ENCODE peak calls at places on chromosomes 2 and 18, in seven cellular contexts. One of them, this sample, is unnamed.

GRCh38 chr18:44786697-44787096 is 106.0 kb downstream of the SETBP1 start:
- DNase-seq in HFFc6: no peak
- DNase-seq in PC-3: no peak
- DNase-seq in NCI-H774: no peak
- DNase-seq in left cardiac atrium: no peak
- DNase-seq in choroid plexus epithelial cell: no peak
- DNase-seq in T-helper 2 cell: no peak
- DNase-seq in this sample: no peak

GRCh38 chr18:4444306-4444705 is 10.8 kb downstream of the DLGAP1 start:
- DNase-seq in HFFc6: no peak
- DNase-seq in PC-3: no peak
- DNase-seq in left cardiac atrium: no peak
- DNase-seq in choroid plexus epithelial cell: no peak
- DNase-seq in NCI-H774: no peak
- DNase-seq in T-helper 2 cell: no peak
- DNase-seq in this sample: peak

GRCh38 chr2:2889646-2890045 is 488.0 kb downstream of the EIPR1 start:
- DNase-seq in left cardiac atrium: no peak
- DNase-seq in T-helper 2 cell: no peak
- DNase-seq in PC-3: no peak
- DNase-seq in NCI-H774: no peak
- DNase-seq in choroid plexus epithelial cell: no peak
- DNase-seq in HFFc6: no peak
- DNase-seq in this sample: no peak

GRCh38 chr18:54388203-54389142 is 30.8 kb downstream of the C18orf54 start:
- DNase-seq in NCI-H774: no peak
- DNase-seq in T-helper 2 cell: no peak
- DNase-seq in left cardiac atrium: peak
- DNase-seq in PC-3: peak
- DNase-seq in HFFc6: peak
- DNase-seq in choroid plexus epithelial cell: peak
- DNase-seq in this sample: peak

GRCh38 chr2:42967959-42968674 is 175.7 kb upstream of the HAAO start:
- DNase-seq in left cardiac atrium: peak
- DNase-seq in NCI-H774: no peak
- DNase-seq in HFFc6: peak
- DNase-seq in choroid plexus epithelial cell: peak
- DNase-seq in PC-3: no peak
- DNase-seq in T-helper 2 cell: no peak
- DNase-seq in this sample: no peak

GRCh38 chr2:165277295-165277694 is 38.1 kb downstream of the SCN2A start:
- DNase-seq in NCI-H774: no peak
- DNase-seq in PC-3: no peak
- DNase-seq in T-helper 2 cell: no peak
- DNase-seq in left cardiac atrium: no peak
- DNase-seq in HFFc6: no peak
- DNase-seq in choroid plexus epithelial cell: no peak
- DNase-seq in this sample: no peak

GRCh38 chr2:224146356-224147160 is 107.5 kb upstream of the SERPINE2 start:
- DNase-seq in T-helper 2 cell: no peak
- DNase-seq in HFFc6: no peak
- DNase-seq in NCI-H774: no peak
- DNase-seq in choroid plexus epithelial cell: no peak
- DNase-seq in PC-3: peak
- DNase-seq in left cardiac atrium: no peak
- DNase-seq in this sample: peak

GRCh38 chr2:170739048-170739447 is 23.9 kb downstream of the SP5 start:
- DNase-seq in choroid plexus epithelial cell: peak
- DNase-seq in T-helper 2 cell: no peak
- DNase-seq in HFFc6: peak
- DNase-seq in NCI-H774: no peak
- DNase-seq in PC-3: peak
- DNase-seq in left cardiac atrium: no peak
- DNase-seq in this sample: peak

GRCh38 chr18:7490104-7490503 is 77.0 kb upstream of the PTPRM start:
- DNase-seq in HFFc6: no peak
- DNase-seq in PC-3: no peak
- DNase-seq in choroid plexus epithelial cell: no peak
- DNase-seq in left cardiac atrium: no peak
- DNase-seq in T-helper 2 cell: no peak
- DNase-seq in NCI-H774: no peak
- DNase-seq in this sample: no peak

GRCh38 chr2:168712053-168712452 is 90.4 kb upstream of the NOSTRIN start:
- DNase-seq in left cardiac atrium: no peak
- DNase-seq in PC-3: no peak
- DNase-seq in NCI-H774: no peak
- DNase-seq in choroid plexus epithelial cell: peak
- DNase-seq in HFFc6: no peak
- DNase-seq in T-helper 2 cell: no peak
- DNase-seq in this sample: no peak

GRCh38 chr18:77862358-77862757 is 612.7 kb downstream of the GALR1 start:
- DNase-seq in choroid plexus epithelial cell: no peak
- DNase-seq in left cardiac atrium: no peak
- DNase-seq in HFFc6: no peak
- DNase-seq in NCI-H774: no peak
- DNase-seq in T-helper 2 cell: no peak
- DNase-seq in PC-3: no peak
- DNase-seq in this sample: no peak

GRCh38 chr2:132252894-132253264 is 91.1 kb upstream of the ANKRD30BL start:
- DNase-seq in HFFc6: no peak
- DNase-seq in T-helper 2 cell: no peak
- DNase-seq in NCI-H774: no peak
- DNase-seq in left cardiac atrium: no peak
- DNase-seq in choroid plexus epithelial cell: no peak
- DNase-seq in PC-3: no peak
- DNase-seq in this sample: no peak

GRCh38 chr2:234621120-234621519 is 124.2 kb upstream of the ARL4C start:
- DNase-seq in NCI-H774: no peak
- DNase-seq in HFFc6: no peak
- DNase-seq in choroid plexus epithelial cell: no peak
- DNase-seq in T-helper 2 cell: no peak
- DNase-seq in left cardiac atrium: no peak
- DNase-seq in PC-3: no peak
- DNase-seq in this sample: no peak

GRCh38 chr2:200471928-200472645 is 37.8 kb downstream of the KCTD18 start:
- DNase-seq in NCI-H774: no peak
- DNase-seq in T-helper 2 cell: no peak
- DNase-seq in HFFc6: no peak
- DNase-seq in left cardiac atrium: no peak
- DNase-seq in choroid plexus epithelial cell: no peak
- DNase-seq in PC-3: no peak
- DNase-seq in this sample: no peak

GRCh38 chr2:135132314-135132713 is 80.2 kb downstream of the RAB3GAP1 start:
- DNase-seq in PC-3: no peak
- DNase-seq in choroid plexus epithelial cell: peak
- DNase-seq in HFFc6: peak
- DNase-seq in NCI-H774: no peak
- DNase-seq in T-helper 2 cell: no peak
- DNase-seq in left cardiac atrium: no peak
- DNase-seq in this sample: no peak

GRCh38 chr2:232269867-232270266 is 108.7 kb upstream of the ALPP start:
- DNase-seq in T-helper 2 cell: no peak
- DNase-seq in HFFc6: no peak
- DNase-seq in left cardiac atrium: no peak
- DNase-seq in NCI-H774: no peak
- DNase-seq in PC-3: no peak
- DNase-seq in choroid plexus epithelial cell: no peak
- DNase-seq in this sample: no peak

GRCh38 chr2:167756427-167756826 is 491.0 kb downstream of the STK39 start:
- DNase-seq in NCI-H774: no peak
- DNase-seq in HFFc6: no peak
- DNase-seq in PC-3: no peak
- DNase-seq in choroid plexus epithelial cell: peak
- DNase-seq in left cardiac atrium: no peak
- DNase-seq in T-helper 2 cell: no peak
- DNase-seq in this sample: peak

GRCh38 chr18:44599409-44599808 is 81.3 kb upstream of the SETBP1 start:
- DNase-seq in choroid plexus epithelial cell: peak
- DNase-seq in T-helper 2 cell: no peak
- DNase-seq in PC-3: no peak
- DNase-seq in NCI-H774: no peak
- DNase-seq in HFFc6: no peak
- DNase-seq in left cardiac atrium: peak
- DNase-seq in this sample: no peak

GRCh38 chr2:171228826-171229225 is 68.1 kb upstream of the TLK1 start:
- DNase-seq in PC-3: no peak
- DNase-seq in left cardiac atrium: no peak
- DNase-seq in choroid plexus epithelial cell: no peak
- DNase-seq in NCI-H774: no peak
- DNase-seq in HFFc6: no peak
- DNase-seq in T-helper 2 cell: no peak
- DNase-seq in this sample: no peak

GRCh38 chr2:43136011-43136799 is 90.2 kb downstream of the ZFP36L2 start:
- DNase-seq in choroid plexus epithelial cell: no peak
- DNase-seq in left cardiac atrium: peak
- DNase-seq in T-helper 2 cell: no peak
- DNase-seq in PC-3: no peak
- DNase-seq in HFFc6: no peak
- DNase-seq in NCI-H774: no peak
- DNase-seq in this sample: no peak

GRCh38 chr18:62505669-62506494 is 16.9 kb upstream of the ZCCHC2 start:
- DNase-seq in NCI-H774: no peak
- DNase-seq in PC-3: peak
- DNase-seq in choroid plexus epithelial cell: peak
- DNase-seq in left cardiac atrium: no peak
- DNase-seq in T-helper 2 cell: peak
- DNase-seq in HFFc6: no peak
- DNase-seq in this sample: no peak

GRCh38 chr2:37655442-37655841 is 16.0 kb downstream of the CDC42EP3 start:
- DNase-seq in T-helper 2 cell: no peak
- DNase-seq in HFFc6: no peak
- DNase-seq in left cardiac atrium: no peak
- DNase-seq in choroid plexus epithelial cell: no peak
- DNase-seq in NCI-H774: no peak
- DNase-seq in PC-3: no peak
- DNase-seq in this sample: no peak

GRCh38 chr18:79068299-79068945 is 772 bp upstream of the ATP9B start:
- DNase-seq in choroid plexus epithelial cell: peak
- DNase-seq in left cardiac atrium: peak
- DNase-seq in HFFc6: no peak
- DNase-seq in T-helper 2 cell: no peak
- DNase-seq in PC-3: no peak
- DNase-seq in NCI-H774: no peak
- DNase-seq in this sample: no peak

GRCh38 chr2:226661789-226662545 is 137.7 kb downstream of the IRS1 start:
- DNase-seq in T-helper 2 cell: no peak
- DNase-seq in NCI-H774: no peak
- DNase-seq in HFFc6: peak
- DNase-seq in choroid plexus epithelial cell: peak
- DNase-seq in left cardiac atrium: peak
- DNase-seq in PC-3: peak
- DNase-seq in this sample: no peak

GRCh38 chr2:9745153-9745899 is 97.9 kb upstream of the TAF1B start:
- DNase-seq in HFFc6: no peak
- DNase-seq in PC-3: peak
- DNase-seq in NCI-H774: no peak
- DNase-seq in T-helper 2 cell: no peak
- DNase-seq in left cardiac atrium: no peak
- DNase-seq in choroid plexus epithelial cell: no peak
- DNase-seq in this sample: no peak

GRCh38 chr18:21682276-21683051 is 22.1 kb downstream of the ABHD3 start:
- DNase-seq in HFFc6: peak
- DNase-seq in left cardiac atrium: no peak
- DNase-seq in choroid plexus epithelial cell: peak
- DNase-seq in PC-3: no peak
- DNase-seq in T-helper 2 cell: peak
- DNase-seq in NCI-H774: no peak
- DNase-seq in this sample: no peak

GRCh38 chr2:45884126-45884525 is 232.7 kb downstream of the PRKCE start:
- DNase-seq in HFFc6: no peak
- DNase-seq in left cardiac atrium: no peak
- DNase-seq in PC-3: no peak
- DNase-seq in T-helper 2 cell: no peak
- DNase-seq in NCI-H774: no peak
- DNase-seq in choroid plexus epithelial cell: no peak
- DNase-seq in this sample: no peak

GRCh38 chr18:79740741-79741700 is 56.7 kb upstream of the KCNG2 start:
- DNase-seq in NCI-H774: no peak
- DNase-seq in choroid plexus epithelial cell: peak
- DNase-seq in HFFc6: no peak
- DNase-seq in left cardiac atrium: no peak
- DNase-seq in T-helper 2 cell: no peak
- DNase-seq in PC-3: no peak
- DNase-seq in this sample: no peak

GRCh38 chr2:113981404-113982134 is 91.7 kb downstream of the ACTR3 start:
- DNase-seq in PC-3: no peak
- DNase-seq in choroid plexus epithelial cell: peak
- DNase-seq in NCI-H774: no peak
- DNase-seq in HFFc6: no peak
- DNase-seq in T-helper 2 cell: no peak
- DNase-seq in left cardiac atrium: no peak
- DNase-seq in this sample: no peak

GRCh38 chr2:20050104-20050711 is 1.2 kb downstream of the LAPTM4A start:
- DNase-seq in PC-3: peak
- DNase-seq in NCI-H774: no peak
- DNase-seq in left cardiac atrium: no peak
- DNase-seq in HFFc6: peak
- DNase-seq in T-helper 2 cell: peak
- DNase-seq in choroid plexus epithelial cell: peak
- DNase-seq in this sample: peak

GRCh38 chr2:98771771-98772521 is 41.0 kb upstream of the MGAT4A start:
- DNase-seq in HFFc6: no peak
- DNase-seq in NCI-H774: no peak
- DNase-seq in choroid plexus epithelial cell: peak
- DNase-seq in PC-3: no peak
- DNase-seq in left cardiac atrium: no peak
- DNase-seq in T-helper 2 cell: peak
- DNase-seq in this sample: no peak

GRCh38 chr18:74183110-74183509 is 34.8 kb downstream of the TIMM21 start:
- DNase-seq in choroid plexus epithelial cell: no peak
- DNase-seq in T-helper 2 cell: no peak
- DNase-seq in PC-3: peak
- DNase-seq in HFFc6: no peak
- DNase-seq in left cardiac atrium: no peak
- DNase-seq in NCI-H774: peak
- DNase-seq in this sample: no peak

GRCh38 chr2:175926272-175926671 is 75.8 kb downstream of the LNPK start:
- DNase-seq in left cardiac atrium: no peak
- DNase-seq in HFFc6: peak
- DNase-seq in NCI-H774: no peak
- DNase-seq in PC-3: no peak
- DNase-seq in T-helper 2 cell: no peak
- DNase-seq in choroid plexus epithelial cell: peak
- DNase-seq in this sample: no peak

GRCh38 chr2:28642796-28643195 is 108.8 kb upstream of the PPP1CB start:
- DNase-seq in left cardiac atrium: no peak
- DNase-seq in PC-3: no peak
- DNase-seq in HFFc6: no peak
- DNase-seq in T-helper 2 cell: no peak
- DNase-seq in choroid plexus epithelial cell: no peak
- DNase-seq in NCI-H774: no peak
- DNase-seq in this sample: no peak

GRCh38 chr2:120629241-120629895 is 106.3 kb upstream of the GLI2 start:
- DNase-seq in PC-3: no peak
- DNase-seq in NCI-H774: no peak
- DNase-seq in T-helper 2 cell: no peak
- DNase-seq in HFFc6: no peak
- DNase-seq in choroid plexus epithelial cell: no peak
- DNase-seq in left cardiac atrium: no peak
- DNase-seq in this sample: no peak

GRCh38 chr2:112920923-112921532 is 10.1 kb downstream of the IL37 start:
- DNase-seq in NCI-H774: no peak
- DNase-seq in T-helper 2 cell: peak
- DNase-seq in left cardiac atrium: no peak
- DNase-seq in choroid plexus epithelial cell: peak
- DNase-seq in HFFc6: peak
- DNase-seq in PC-3: peak
- DNase-seq in this sample: no peak

GRCh38 chr2:28568533-28568932 is 72.7 kb downstream of the PLB1 start:
- DNase-seq in choroid plexus epithelial cell: no peak
- DNase-seq in T-helper 2 cell: no peak
- DNase-seq in PC-3: peak
- DNase-seq in left cardiac atrium: no peak
- DNase-seq in HFFc6: no peak
- DNase-seq in NCI-H774: no peak
- DNase-seq in this sample: no peak

GRCh38 chr2:128277961-128278681 is 40.5 kb downstream of the HS6ST1 start:
- DNase-seq in HFFc6: no peak
- DNase-seq in choroid plexus epithelial cell: no peak
- DNase-seq in PC-3: no peak
- DNase-seq in left cardiac atrium: peak
- DNase-seq in T-helper 2 cell: no peak
- DNase-seq in NCI-H774: no peak
- DNase-seq in this sample: no peak

This sample was measured in HepG2.